ENCODE peak calls at places on chromosomes 16 and 17, in ten cellular contexts. K, F, G, N, I, E, L, Z, H and C are unnamed samples.

GRCh38 chr17:55093358-55093757 is 124.8 kb downstream of the STXBP4 start:
- DNase-seq in E (no peak), N (no peak), H (no peak), Z (no peak), L (no peak), I (no peak), K (no peak), G (no peak), F (no peak), C (no peak)

GRCh38 chr17:5610956-5611355 is 26.6 kb upstream of the NLRP1 start:
- DNase-seq in H (peak), N (no peak), G (no peak), E (no peak), K (no peak), L (no peak), I (no peak), F (no peak), Z (no peak), C (no peak)

GRCh38 chr16:2019500-2019899 is at the start of gene NPW:
- DNase-seq in N (peak), L (no peak), F (no peak), G (peak), I (no peak), H (no peak), Z (no peak), E (no peak), K (no peak), C (peak)

GRCh38 chr17:13413001-13413400 is 188.7 kb downstream of the HS3ST3A1 start:
- DNase-seq in I (no peak), L (no peak), G (no peak), E (no peak), N (no peak), H (no peak), K (no peak), F (no peak), Z (no peak), C (no peak)

GRCh38 chr17:63399316-63399715 is 46.8 kb downstream of the CYB561 start:
- DNase-seq in K (no peak), F (no peak), N (peak), I (no peak), E (no peak), Z (no peak), H (no peak), G (no peak), L (no peak), C (no peak)

GRCh38 chr16:68776821-68777485 is 39.9 kb downstream of the CDH1 start:
- DNase-seq in L (no peak), G (no peak), I (no peak), E (no peak), F (no peak), H (no peak), N (no peak), K (no peak), Z (no peak), C (no peak)

GRCh38 chr17:77555110-77555509 is 403.4 kb upstream of the TNRC6C start:
- DNase-seq in G (no peak), K (no peak), I (no peak), H (no peak), L (no peak), Z (no peak), E (no peak), F (peak), N (peak), C (no peak)

GRCh38 chr16:27245276-27246231 is 23.0 kb downstream of the NSMCE1 start:
- DNase-seq in G (peak), I (peak), L (no peak), E (no peak), N (no peak), K (no peak), H (no peak), Z (no peak), F (no peak), C (no peak)

GRCh38 chr17:37786481-37786880 is 41.6 kb upstream of the HNF1B start:
- DNase-seq in K (no peak), E (no peak), L (no peak), I (no peak), N (no peak), F (no peak), Z (no peak), H (no peak), G (no peak), C (no peak)

GRCh38 chr16:89599451-89599858 is 14.0 kb upstream of the DPEP1 start:
- DNase-seq in N (peak), Z (no peak), E (no peak), H (no peak), G (peak), K (peak), L (peak), F (no peak), I (no peak), C (no peak)

DNA sequence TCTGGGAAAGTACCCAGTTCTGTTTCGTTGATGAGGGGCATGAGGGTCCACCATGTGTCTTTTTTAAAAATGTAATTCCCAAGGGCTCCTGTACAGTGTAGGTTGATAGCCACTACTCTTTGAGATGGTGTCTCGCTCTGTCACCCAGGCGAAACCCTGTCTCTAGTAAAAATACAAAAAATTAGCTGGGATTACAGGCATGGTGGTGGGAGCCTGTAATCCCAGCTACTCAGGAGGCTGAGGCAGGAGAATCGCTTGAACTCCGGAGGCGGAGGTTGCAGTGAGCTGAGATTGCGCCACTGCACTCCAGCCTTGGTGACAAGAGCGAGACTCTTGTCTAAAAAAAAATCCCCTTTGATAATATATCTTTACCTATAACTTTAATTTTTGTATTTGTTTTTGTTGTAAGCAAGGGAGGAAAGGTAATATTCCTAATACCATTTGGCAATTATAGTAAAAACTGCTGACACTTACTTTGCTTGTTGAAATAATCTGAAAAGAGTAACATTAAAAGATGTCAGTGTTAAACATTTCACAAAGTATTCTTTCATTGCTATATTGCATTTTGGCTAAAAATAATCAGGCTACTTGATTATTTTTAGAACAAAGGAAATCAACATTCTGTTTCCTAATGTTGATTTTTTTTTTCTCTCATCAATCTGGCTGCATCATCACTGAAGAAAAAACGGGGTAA is 11.8 kb downstream of the KPNA2 start:
- DNase-seq in Z (no peak), G (no peak), I (no peak), H (no peak), N (no peak), L (no peak), F (no peak), K (no peak), E (no peak), C (no peak)
- TF ChIP-seq POLR2AphosphoS5 in Z (no peak), G (no peak), I (no peak), H (no peak), N (no peak), L (no peak), F (no peak), K (no peak), E (no peak), C (no peak)

DNA sequence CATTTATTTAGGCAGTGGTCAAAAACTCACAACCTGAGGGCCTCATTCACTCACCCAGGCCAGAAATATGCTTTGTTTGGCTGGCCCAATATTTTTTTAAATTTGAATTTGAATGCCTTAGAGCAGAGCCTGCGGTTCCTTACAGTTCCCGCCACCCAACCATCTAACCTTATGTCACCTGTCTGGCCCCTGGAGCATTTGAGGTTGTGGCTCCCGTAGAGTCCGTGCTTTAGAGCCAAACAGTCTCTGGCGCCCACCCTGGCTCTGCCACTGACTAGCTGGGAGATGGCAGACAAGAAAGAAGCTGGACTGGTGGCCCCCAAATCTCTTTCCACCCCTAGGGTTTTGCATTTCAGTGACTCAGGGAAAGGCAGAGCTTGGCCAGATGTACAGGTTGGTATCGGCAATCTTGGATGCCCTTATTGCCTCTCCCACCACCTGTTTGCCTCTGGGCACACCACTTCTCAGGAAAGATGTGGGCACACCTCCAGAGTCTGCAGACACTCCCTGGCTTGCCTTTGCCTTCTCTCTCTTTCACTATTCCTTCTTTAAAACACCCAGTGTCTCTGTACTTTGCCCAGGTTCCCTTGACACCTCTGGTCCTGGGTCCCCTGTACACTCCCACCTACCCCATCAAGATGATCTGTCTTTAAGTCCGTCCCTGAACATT is 1.9 kb upstream of the MAP3K14 start:
- DNase-seq in L (no peak), I (no peak), Z (no peak), N (no peak), H (no peak), E (peak), F (no peak), K (no peak), G (no peak), C (no peak)
- H3K27ac ChIP-seq in L (peak), I (peak), Z (no peak), N (peak), H (no peak), E (peak), F (peak), K (peak), G (peak), C (peak)

DNA sequence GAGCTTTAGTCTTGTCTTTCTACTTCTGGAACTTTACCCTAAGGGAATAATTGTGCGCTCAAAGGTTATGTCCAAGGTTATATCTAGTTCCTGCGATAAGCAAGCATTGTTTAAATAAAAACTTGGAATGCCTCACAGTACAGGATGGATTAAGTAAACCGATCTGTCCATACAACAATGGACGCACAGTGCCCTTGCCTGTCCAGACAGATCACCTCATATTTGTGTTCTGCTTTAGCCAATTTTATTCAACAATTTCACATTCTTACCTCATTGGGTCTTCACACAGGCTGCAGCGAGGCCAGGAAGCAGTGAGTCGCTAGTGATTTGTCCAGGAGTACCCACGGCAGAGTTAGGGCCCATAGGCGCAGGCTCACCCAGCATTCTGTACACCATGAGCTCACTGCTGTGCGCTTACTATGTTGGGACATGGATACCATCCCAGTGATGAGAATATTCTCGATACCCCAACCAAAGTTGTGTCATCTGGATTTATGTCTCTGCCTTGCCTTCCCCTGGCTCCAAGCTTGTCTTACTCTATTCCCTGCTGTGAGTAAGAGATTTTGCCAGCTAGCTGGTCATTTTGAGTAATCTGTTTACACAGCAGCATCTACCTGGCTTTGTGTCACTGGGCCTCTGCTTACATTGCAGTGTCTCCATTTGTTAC is 39.8 kb downstream of the USP43 start:
- DNase-seq in L (no peak), F (no peak), Z (no peak), E (no peak), H (no peak), K (no peak), G (no peak), I (no peak), N (no peak), C (peak)
- TF ChIP-seq POLR2AphosphoS5 in L (no peak), F (no peak), Z (no peak), E (no peak), H (no peak), K (no peak), G (no peak), I (no peak), N (no peak), C (no peak)

DNA sequence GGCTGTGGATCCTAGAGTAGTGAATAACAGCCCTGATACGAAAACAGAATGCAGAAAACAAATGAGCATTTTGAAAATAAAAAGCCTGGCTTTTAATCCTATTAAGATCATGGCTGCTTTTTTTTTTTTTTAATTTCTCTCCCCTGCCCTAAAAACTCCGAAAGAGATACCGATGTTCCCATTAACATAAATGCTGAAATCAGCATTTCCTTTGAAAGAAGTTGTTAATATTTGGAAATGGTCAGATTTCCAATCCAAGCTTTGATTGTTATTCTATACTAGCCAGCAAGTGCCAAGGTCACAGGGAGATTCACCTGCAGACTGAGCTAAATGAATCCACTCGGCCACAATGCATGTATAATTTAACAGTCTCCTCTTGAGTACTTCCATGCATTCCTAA is 521.3 kb upstream of the ZFHX3 start:
- DNase-seq in K (no peak), F (no peak), E (no peak), I (no peak), G (no peak), Z (no peak), L (no peak), H (no peak), N (no peak), C (no peak)
- H3K27ac ChIP-seq in K (no peak), F (no peak), E (no peak), I (no peak), G (no peak), Z (no peak), L (no peak), H (no peak), N (no peak), C (no peak)

GRCh38 chr16:50868577-50868976 is 126.7 kb downstream of the CYLD start:
- DNase-seq in I (no peak), K (no peak), L (no peak), H (no peak), E (no peak), N (no peak), Z (peak), G (no peak), F (no peak), C (no peak)
- TF ChIP-seq POLR2AphosphoS5 in I (no peak), K (no peak), L (no peak), H (no peak), E (no peak), N (no peak), Z (no peak), G (no peak), F (no peak), C (no peak)

GRCh38 chr16:75249441-75249840 is 2.0 kb downstream of the BCAR1 start:
- DNase-seq in G (no peak), N (no peak), Z (no peak), K (no peak), H (no peak), E (no peak), L (no peak), I (no peak), F (no peak), C (no peak)
- H3K27ac ChIP-seq in G (no peak), N (no peak), Z (peak), K (peak), H (no peak), E (peak), L (peak), I (peak), F (peak), C (peak)